ENCODE peak calls at places on chromosome 7, in seven cellular contexts. One of them, this sample, is unnamed. For H3K4me1, the result is how much of the 10 kb centered on the place peaks cover.

GRCh38 chr7:141575164-141575563 is 24.0 kb downstream of the AGK start:
- DNase-seq in MM.1S: no peak
- DNase-seq in HAP-1: no peak
- DNase-seq in ovary: no peak
- DNase-seq in CD8-positive, alpha-beta T cell: no peak
- DNase-seq in SJCRH30: no peak
- DNase-seq in right cardiac atrium: no peak
- DNase-seq in this sample: no peak

GRCh38 chr7:71198391-71198790 is 66.4 kb downstream of the GALNT17 start:
- DNase-seq in MM.1S: no peak
- DNase-seq in SJCRH30: no peak
- DNase-seq in CD8-positive, alpha-beta T cell: no peak
- DNase-seq in right cardiac atrium: no peak
- DNase-seq in HAP-1: no peak
- DNase-seq in ovary: no peak
- DNase-seq in this sample: no peak

GRCh38 chr7:73988197-73988596 is 39.8 kb upstream of the ELN start:
- DNase-seq in HAP-1: no peak
- DNase-seq in SJCRH30: peak
- DNase-seq in right cardiac atrium: peak
- DNase-seq in MM.1S: no peak
- DNase-seq in CD8-positive, alpha-beta T cell: no peak
- DNase-seq in ovary: no peak
- DNase-seq in this sample: no peak

GRCh38 chr7:148620749-148621372 is 30.3 kb downstream of the C7orf33 start:
- DNase-seq in HAP-1: no peak
- DNase-seq in right cardiac atrium: no peak
- DNase-seq in MM.1S: no peak
- DNase-seq in CD8-positive, alpha-beta T cell: no peak
- DNase-seq in ovary: no peak
- DNase-seq in SJCRH30: no peak
- DNase-seq in this sample: no peak

GRCh38 chr7:23467731-23468720 is 2.3 kb downstream of the IGF2BP3 start:
- DNase-seq in ovary: no peak
- DNase-seq in SJCRH30: peak
- DNase-seq in HAP-1: peak
- DNase-seq in CD8-positive, alpha-beta T cell: no peak
- DNase-seq in right cardiac atrium: no peak
- DNase-seq in MM.1S: peak
- DNase-seq in this sample: no peak

GRCh38 chr7:40758590-40758989 is 623.8 kb downstream of the SUGCT start:
- DNase-seq in MM.1S: no peak
- DNase-seq in ovary: peak
- DNase-seq in SJCRH30: no peak
- DNase-seq in CD8-positive, alpha-beta T cell: no peak
- DNase-seq in HAP-1: no peak
- DNase-seq in right cardiac atrium: peak
- DNase-seq in this sample: no peak

GRCh38 chr7:69198250-69198649 is 400.0 kb upstream of the AUTS2 start:
- DNase-seq in CD8-positive, alpha-beta T cell: no peak
- DNase-seq in ovary: no peak
- DNase-seq in MM.1S: no peak
- DNase-seq in HAP-1: no peak
- DNase-seq in right cardiac atrium: no peak
- DNase-seq in SJCRH30: no peak
- DNase-seq in this sample: no peak

GRCh38 chr7:79454325-79454960 is 976 bp upstream of the MAGI2 start:
- DNase-seq in HAP-1: peak
- DNase-seq in MM.1S: no peak
- DNase-seq in right cardiac atrium: peak
- DNase-seq in ovary: peak
- DNase-seq in CD8-positive, alpha-beta T cell: no peak
- DNase-seq in SJCRH30: peak
- DNase-seq in this sample: peak

GRCh38 chr7:97409346-97409745 is 291.8 kb downstream of the SDHAF3 start:
- DNase-seq in CD8-positive, alpha-beta T cell: no peak
- DNase-seq in right cardiac atrium: no peak
- DNase-seq in MM.1S: no peak
- DNase-seq in SJCRH30: no peak
- DNase-seq in HAP-1: no peak
- DNase-seq in ovary: no peak
- DNase-seq in this sample: no peak
- H3K4me1 ChIP-seq in CD8-positive, alpha-beta T cell: under half
- H3K4me1 ChIP-seq in right cardiac atrium: under half
- H3K4me1 ChIP-seq in MM.1S: under half
- H3K4me1 ChIP-seq in SJCRH30: under half
- H3K4me1 ChIP-seq in HAP-1: under half
- H3K4me1 ChIP-seq in ovary: under half
- H3K4me1 ChIP-seq in this sample: under half

GRCh38 chr7:95776561-95777185 is 4.3 kb downstream of the DYNC1I1 start:
- DNase-seq in ovary: no peak
- DNase-seq in right cardiac atrium: no peak
- DNase-seq in HAP-1: no peak
- DNase-seq in CD8-positive, alpha-beta T cell: no peak
- DNase-seq in SJCRH30: no peak
- DNase-seq in MM.1S: no peak
- DNase-seq in this sample: no peak

GRCh38 chr7:95772298-95772770 is at the start of gene DYNC1I1:
- DNase-seq in ovary: peak
- DNase-seq in CD8-positive, alpha-beta T cell: no peak
- DNase-seq in HAP-1: peak
- DNase-seq in right cardiac atrium: peak
- DNase-seq in MM.1S: peak
- DNase-seq in SJCRH30: peak
- DNase-seq in this sample: peak

GRCh38 chr7:95777266-95777665 is 4.9 kb downstream of the DYNC1I1 start:
- DNase-seq in right cardiac atrium: no peak
- DNase-seq in MM.1S: no peak
- DNase-seq in SJCRH30: peak
- DNase-seq in HAP-1: no peak
- DNase-seq in ovary: no peak
- DNase-seq in CD8-positive, alpha-beta T cell: no peak
- DNase-seq in this sample: no peak

DNA sequence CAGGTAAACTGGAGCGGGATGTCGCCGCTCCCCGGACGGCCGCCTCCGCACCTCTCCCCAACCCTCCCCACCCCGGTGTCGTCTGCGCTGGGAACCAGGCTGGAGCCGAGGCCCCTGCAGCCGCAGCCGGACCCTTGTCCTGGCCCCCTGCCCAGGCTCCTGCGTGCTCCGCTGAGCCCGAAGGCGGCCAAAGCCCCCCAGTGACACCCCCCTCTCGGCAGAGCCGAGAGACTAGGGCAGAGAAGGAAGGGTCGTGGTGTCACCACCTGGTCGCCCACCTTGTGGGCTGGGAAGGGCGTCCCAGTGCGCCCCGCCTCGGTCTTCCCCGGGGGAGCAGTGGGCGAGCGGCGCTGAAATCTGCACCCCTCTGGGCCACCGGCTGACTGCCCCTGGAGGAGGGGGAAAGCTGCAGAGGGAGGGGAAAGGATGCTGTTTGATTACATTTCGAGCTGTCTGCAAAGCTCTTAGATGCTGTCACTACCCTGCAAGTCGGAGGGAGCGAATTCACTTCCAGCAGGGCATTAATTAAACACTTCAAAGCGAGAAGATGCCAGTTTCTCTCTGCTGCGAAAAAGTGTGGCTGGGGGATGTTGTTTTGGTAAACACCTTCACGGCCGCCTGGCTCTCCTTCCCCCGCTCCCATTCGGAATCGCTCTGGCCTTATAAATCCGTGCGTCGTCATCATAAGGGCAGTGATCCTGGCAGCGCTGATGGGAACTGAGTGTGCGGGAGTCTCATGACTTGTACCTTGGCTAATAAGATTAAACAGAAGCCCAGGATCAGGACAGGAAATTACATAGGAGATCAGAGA is 622 bp downstream of the DYNC1I1 start:
- DNase-seq in ovary: peak
- DNase-seq in SJCRH30: peak
- DNase-seq in right cardiac atrium: peak
- DNase-seq in CD8-positive, alpha-beta T cell: no peak
- DNase-seq in MM.1S: no peak
- DNase-seq in HAP-1: peak
- DNase-seq in this sample: peak
- H3K4me1 ChIP-seq in ovary: under half
- H3K4me1 ChIP-seq in SJCRH30: under half
- H3K4me1 ChIP-seq in right cardiac atrium: under half
- H3K4me1 ChIP-seq in CD8-positive, alpha-beta T cell: under half
- H3K4me1 ChIP-seq in MM.1S: under half
- H3K4me1 ChIP-seq in HAP-1: under half
- H3K4me1 ChIP-seq in this sample: under half

GRCh38 chr7:103951311-103951710 is 38.1 kb downstream of the RELN start:
- DNase-seq in SJCRH30: no peak
- DNase-seq in right cardiac atrium: no peak
- DNase-seq in MM.1S: no peak
- DNase-seq in HAP-1: no peak
- DNase-seq in ovary: no peak
- DNase-seq in CD8-positive, alpha-beta T cell: no peak
- DNase-seq in this sample: no peak
- H3K4me1 ChIP-seq in SJCRH30: under half
- H3K4me1 ChIP-seq in right cardiac atrium: under half
- H3K4me1 ChIP-seq in MM.1S: under half
- H3K4me1 ChIP-seq in HAP-1: under half
- H3K4me1 ChIP-seq in ovary: under half
- H3K4me1 ChIP-seq in CD8-positive, alpha-beta T cell: under half
- H3K4me1 ChIP-seq in this sample: under half

GRCh38 chr7:126005064-126005463 is 1075.4 kb upstream of the POT1 start:
- DNase-seq in SJCRH30: no peak
- DNase-seq in HAP-1: no peak
- DNase-seq in ovary: no peak
- DNase-seq in right cardiac atrium: no peak
- DNase-seq in MM.1S: no peak
- DNase-seq in CD8-positive, alpha-beta T cell: no peak
- DNase-seq in this sample: no peak
- H3K4me1 ChIP-seq in SJCRH30: under half
- H3K4me1 ChIP-seq in HAP-1: under half
- H3K4me1 ChIP-seq in ovary: under half
- H3K4me1 ChIP-seq in right cardiac atrium: under half
- H3K4me1 ChIP-seq in MM.1S: under half
- H3K4me1 ChIP-seq in CD8-positive, alpha-beta T cell: under half
- H3K4me1 ChIP-seq in this sample: under half

DNA sequence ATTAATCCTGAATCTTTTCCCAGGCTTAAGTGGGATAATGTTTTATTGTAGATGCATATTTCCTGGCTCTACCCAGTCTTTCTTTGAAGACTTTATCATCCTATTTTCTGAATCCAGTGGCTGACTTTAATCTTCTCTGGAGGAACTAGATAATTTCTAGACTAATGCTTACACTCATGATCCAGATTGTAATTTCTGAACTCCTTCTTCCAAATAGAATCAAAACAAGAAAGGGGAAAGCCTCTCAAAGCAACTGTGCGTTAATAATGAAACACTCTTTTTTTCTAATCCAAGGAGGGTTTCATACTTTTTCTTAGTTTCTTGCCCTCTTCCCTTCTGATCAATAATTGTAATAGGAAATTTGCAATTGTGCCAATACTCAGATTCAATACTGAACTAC is 8.0 kb downstream of the GSTK1 start:
- DNase-seq in MM.1S: no peak
- DNase-seq in ovary: no peak
- DNase-seq in CD8-positive, alpha-beta T cell: no peak
- DNase-seq in right cardiac atrium: no peak
- DNase-seq in SJCRH30: no peak
- DNase-seq in HAP-1: no peak
- DNase-seq in this sample: no peak
- H3K4me1 ChIP-seq in MM.1S: under half
- H3K4me1 ChIP-seq in ovary: under half
- H3K4me1 ChIP-seq in CD8-positive, alpha-beta T cell: under half
- H3K4me1 ChIP-seq in right cardiac atrium: under half
- H3K4me1 ChIP-seq in SJCRH30: under half
- H3K4me1 ChIP-seq in HAP-1: under half
- H3K4me1 ChIP-seq in this sample: under half